ENCODE peak calls at places on chromosome 11, in six cellular contexts. C is A549, K is HCT116, G is Panc1, R is GM23338, E is HepG2. S is an unnamed sample.

GRCh38 chr11:77095551-77096490 is 6.8 kb upstream of the OMP start:
- DNase-seq in C (no peak), K (no peak), G (no peak), R (no peak), E (peak; percentile 76), S (no peak)

GRCh38 chr11:92852946-92853345 is 116.5 kb upstream of the MTNR1B start:
- DNase-seq in C (no peak), K (no peak), G (no peak), R (no peak), E (no peak), S (no peak)

GRCh38 chr11:71298761-71299181 is 46.4 kb upstream of the SHANK2 start:
- DNase-seq in C (no peak), K (no peak), G (no peak), R (no peak), E (no peak), S (no peak)

GRCh38 chr11:20355221-20356219 is 8.0 kb upstream of the HTATIP2 start:
- DNase-seq in C (peak; percentile 52), K (peak; percentile 54), G (no peak), R (peak; percentile 64), E (peak; percentile 78), S (peak; percentile 31)

GRCh38 chr11:76597533-76598425 is 72.8 kb downstream of the LRRC32 start:
- DNase-seq in C (no peak), K (no peak), G (no peak), R (no peak), E (no peak), S (no peak)

GRCh38 chr11:64713031-64713780 is 9.8 kb downstream of the NRXN2 start:
- DNase-seq in C (no peak), K (no peak), G (no peak), R (peak; percentile 55), E (no peak), S (peak; percentile 30)

GRCh38 chr11:14413307-14414072 is 54.5 kb upstream of the RRAS2 start:
- DNase-seq in C (no peak), K (no peak), G (no peak), R (peak; percentile 86), E (no peak), S (no peak)

GRCh38 chr11:71420455-71421241 is 27.5 kb downstream of the DHCR7 start:
- DNase-seq in C (peak; percentile 62), K (peak; percentile 56), G (peak; percentile 45), R (peak; percentile 88), E (peak; percentile 48), S (no peak)

GRCh38 chr11:130449246-130449990 is 973 bp downstream of the ADAMTS15 start:
- DNase-seq in C (no peak), K (no peak), G (no peak), R (peak; percentile 64), E (no peak), S (no peak)

GRCh38 chr11:118448294-118448693 is 12.0 kb downstream of the KMT2A start:
- DNase-seq in C (no peak), K (no peak), G (no peak), R (no peak), E (no peak), S (no peak)

GRCh38 chr11:121153472-121153871 is 52.4 kb downstream of the TECTA start:
- DNase-seq in C (no peak), K (no peak), G (no peak), R (peak; percentile 62), E (no peak), S (no peak)

GRCh38 chr11:66617148-66617814 is 851 bp downstream of the RBM14 start:
- DNase-seq in C (no peak), K (no peak), G (no peak), R (no peak), E (no peak), S (peak; percentile 79)

GRCh38 chr11:65366340-65366773 is 11.8 kb downstream of the TIGD3 start:
- DNase-seq in C (peak; percentile 90), K (peak; percentile 67), G (peak; percentile 60), R (peak; percentile 91), E (peak; percentile 84), S (peak; percentile 56)

GRCh38 chr11:100004541-100004940 is 682.5 kb upstream of the ARHGAP42 start:
- DNase-seq in C (no peak), K (no peak), G (no peak), R (no peak), E (no peak), S (no peak)

GRCh38 chr11:5923427-5923776 is 18.6 kb upstream of the OR56A3 start:
- DNase-seq in C (no peak), K (no peak), G (no peak), R (no peak), E (no peak), S (no peak)

GRCh38 chr11:65429724-65430405 is 7.3 kb downstream of the NEAT1 start:
- DNase-seq in C (no peak), K (no peak), G (no peak), R (peak; percentile 50), E (no peak), S (peak; percentile 46)

GRCh38 chr11:29554000-29554399 is 462.8 kb downstream of the KCNA4 start:
- DNase-seq in C (no peak), K (no peak), G (no peak), R (no peak), E (no peak), S (no peak)

GRCh38 chr11:127493330-127493729 is 492.8 kb upstream of the KIRREL3 start:
- DNase-seq in C (no peak), K (no peak), G (no peak), R (peak; percentile 59), E (no peak), S (no peak)

GRCh38 chr11:44943118-44943517 is 7.6 kb downstream of the TP53I11 start:
- DNase-seq in C (no peak), K (no peak), G (no peak), R (no peak), E (no peak), S (peak; percentile 80)

GRCh38 chr11:69172674-69173073 is 16.9 kb downstream of the SMIM38 start:
- DNase-seq in C (no peak), K (peak; percentile 19), G (no peak), R (peak; percentile 22), E (no peak), S (no peak)

GRCh38 chr11:20125927-20126326 is 34.3 kb downstream of the DBX1 start:
- DNase-seq in C (peak; percentile 29), K (no peak), G (no peak), R (no peak), E (no peak), S (no peak)

GRCh38 chr11:106958506-106959248 is 59.6 kb downstream of the GUCY1A2 start:
- DNase-seq in C (no peak), K (no peak), G (no peak), R (no peak), E (no peak), S (no peak)

GRCh38 chr11:44566952-44567875 is 1.8 kb downstream of the CD82 start:
- DNase-seq in C (no peak), K (no peak), G (no peak), R (no peak), E (no peak), S (no peak)

GRCh38 chr11:64448599-64449380 is 89.8 kb downstream of the RPS6KA4 start:
- DNase-seq in C (peak; percentile 87), K (peak; percentile 72), G (peak; percentile 47), R (peak; percentile 91), E (peak; percentile 53), S (peak; percentile 89)

DNA sequence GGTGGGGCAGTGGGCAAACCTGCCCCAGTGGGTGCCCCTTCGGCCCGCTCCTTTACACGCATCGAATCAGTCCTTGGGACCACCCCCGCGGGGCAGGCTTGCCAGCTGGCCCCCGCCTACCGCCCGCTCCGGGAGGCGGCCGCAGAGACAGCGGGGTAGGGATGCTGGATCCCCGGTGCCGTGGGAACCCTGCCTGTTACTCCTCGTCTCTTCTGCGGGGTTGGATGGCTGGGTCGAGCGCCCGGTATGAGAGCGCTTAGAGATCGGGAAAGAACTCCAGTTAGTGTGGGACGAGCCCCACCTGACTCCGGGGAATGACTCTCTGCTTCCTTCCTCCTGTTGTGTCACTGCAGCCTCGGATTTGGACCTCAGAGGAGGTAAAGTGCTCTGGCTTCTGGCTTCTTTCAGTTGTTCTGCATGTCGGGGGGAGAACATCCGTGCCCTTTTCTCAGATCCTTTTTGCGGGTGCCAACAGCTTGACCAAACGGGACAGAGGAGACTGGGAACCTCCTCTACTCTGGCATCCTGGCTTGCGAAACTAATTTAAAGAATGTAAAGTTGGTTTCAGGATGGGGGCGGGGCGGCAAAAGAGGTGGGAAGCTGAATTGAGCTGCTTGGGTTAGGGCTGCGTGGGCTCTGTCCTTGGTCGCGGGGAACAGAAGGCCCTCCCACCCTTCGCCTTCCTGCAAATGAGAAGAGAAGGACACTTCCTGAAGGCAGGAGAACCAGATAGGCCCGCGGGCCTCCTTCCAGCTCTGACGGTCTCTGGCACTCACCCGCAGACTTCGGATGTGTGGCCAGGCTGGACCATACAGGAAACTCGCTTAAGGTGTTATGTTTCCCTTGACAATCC is 915 bp downstream of the LAYN start:
- DNase-seq in C (no peak), K (no peak), G (no peak), R (peak; percentile 78), E (no peak), S (no peak)
- TF ChIP-seq REST in C (no peak), K (no peak), G (no peak), R (no peak), E (no peak), S (no peak)

GRCh38 chr11:108368134-108368533 is 99.2 kb downstream of the C11orf65 start:
- DNase-seq in C (no peak), K (no peak), G (no peak), R (no peak), E (no peak), S (no peak)
- H3K4me3 ChIP-seq in C (no peak overlapping the region), K (no peak overlapping the region), G (no peak overlapping the region), R (no peak overlapping the region), E (no peak overlapping the region), S (no peak overlapping the region)

DNA sequence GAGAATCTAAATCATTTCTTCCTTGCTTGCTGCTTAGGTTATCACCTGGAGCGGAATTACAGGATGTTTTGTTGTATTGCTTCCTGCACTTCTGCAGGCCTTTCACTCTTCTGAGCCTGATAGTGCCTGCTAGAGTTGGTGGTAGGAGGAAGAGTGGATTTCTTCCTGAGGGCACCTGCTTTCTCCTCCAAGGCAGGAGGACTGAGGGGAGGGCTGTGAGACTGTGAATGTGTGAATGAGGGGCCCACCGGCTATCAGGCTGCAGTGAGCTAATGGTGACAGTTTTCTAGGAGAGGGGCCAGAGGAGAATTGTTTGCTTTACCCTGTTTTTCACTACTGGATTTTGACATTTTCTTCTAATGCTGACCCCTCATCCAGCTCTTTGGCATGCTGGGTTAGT is 39.0 kb downstream of the DIXDC1 start:
- DNase-seq in C (no peak), K (no peak), G (no peak), R (peak; percentile 3), E (no peak), S (no peak)
- H3K27ac ChIP-seq in C (no peak overlapping the region), K (no peak overlapping the region), G (no peak overlapping the region), R (no peak overlapping the region), E (no peak overlapping the region), S (no peak overlapping the region)

DNA sequence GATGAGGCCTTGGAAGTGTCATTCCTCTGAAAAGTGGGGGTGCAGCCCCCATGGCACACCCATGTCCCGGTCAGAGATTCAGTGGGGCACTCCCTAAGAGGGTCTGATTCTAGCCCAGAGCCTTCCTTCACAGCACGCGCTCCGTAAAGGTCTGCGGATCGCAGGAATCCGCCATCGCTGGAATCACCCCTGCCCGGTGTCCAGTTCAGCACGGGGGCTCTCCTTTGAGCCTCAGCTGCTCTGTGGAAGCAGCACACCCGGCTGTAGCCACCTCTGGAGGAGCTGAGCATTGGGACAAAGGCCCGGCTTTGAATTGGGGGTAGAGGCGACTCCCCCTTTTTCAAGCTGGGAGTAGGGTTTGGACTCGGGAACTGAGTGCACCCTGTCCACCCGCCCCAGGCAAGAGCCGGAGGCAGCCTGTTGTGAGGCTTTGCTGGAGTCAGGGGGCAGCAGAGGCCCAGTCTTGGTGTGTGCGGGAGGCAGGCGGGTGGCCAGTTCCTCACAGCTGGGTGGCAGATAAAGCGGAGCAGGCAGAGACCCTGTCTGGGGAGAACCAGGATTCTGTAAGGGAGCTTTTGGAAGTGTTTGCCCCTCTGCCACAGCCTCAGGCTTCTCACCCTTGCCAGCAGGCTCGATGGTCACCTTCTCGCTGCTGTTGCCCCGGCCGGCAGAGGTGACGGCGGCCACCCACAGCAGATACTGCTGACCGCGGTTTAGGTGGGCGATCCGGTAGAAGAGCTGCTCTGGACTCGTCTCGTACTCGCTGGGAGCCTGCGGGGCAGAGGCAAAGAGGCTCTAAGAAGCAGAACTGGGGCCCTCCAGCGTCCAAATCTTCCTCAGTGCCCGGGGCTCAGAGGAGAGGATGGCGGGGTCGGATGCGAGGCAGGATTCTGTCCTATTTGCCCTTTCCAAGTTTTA is 115.9 kb downstream of the CEP164 start:
- DNase-seq in C (peak; percentile 43), K (no peak), G (no peak), R (peak; percentile 87), E (peak; percentile 40), S (no peak)
- TF ChIP-seq REST in C (no peak), K (no peak), G (no peak), R (no peak), E (no peak), S (no peak)

S was measured in HL-60.